ENCODE peak calls at places on chromosomes 7 and 10, in seven cellular contexts. B, J, P, Q, G, L and Y are unnamed samples.

GRCh38 chr10:129929343-129930297 is 34.5 kb downstream of the EBF3 start:
- DNase-seq in L (no peak), G (no peak), Q (no peak), B (no peak), J (no peak), P (no peak), Y (no peak)

GRCh38 chr10:93921338-93921737 is 27.6 kb downstream of the SLC35G1 start:
- DNase-seq in P (peak), L (no peak), Q (no peak), G (peak), B (peak), J (no peak), Y (no peak)

GRCh38 chr10:93288679-93289634 is 193.2 kb downstream of the MYOF start:
- DNase-seq in L (no peak), P (peak), Q (peak), J (peak), B (peak), G (peak), Y (peak)

GRCh38 chr10:114281461-114281860 is 42.4 kb downstream of the VWA2 start:
- DNase-seq in B (no peak), P (no peak), L (no peak), Q (no peak), G (no peak), J (no peak), Y (no peak)

GRCh38 chr10:44382981-44383748 is 1.7 kb downstream of the CXCL12 start:
- DNase-seq in B (no peak), L (no peak), P (no peak), J (no peak), G (no peak), Q (peak), Y (no peak)

GRCh38 chr10:71268247-71268691 is 50.8 kb upstream of the SLC29A3 start:
- DNase-seq in L (no peak), G (no peak), J (no peak), Q (no peak), P (no peak), B (no peak), Y (no peak)

GRCh38 chr7:116805100-116805544 is 57.3 kb upstream of the CAPZA2 start:
- DNase-seq in J (no peak), Q (no peak), L (no peak), G (no peak), P (no peak), B (no peak), Y (no peak)

GRCh38 chr10:100100651-100101525 is 19.2 kb upstream of the CPN1 start:
- DNase-seq in L (no peak), J (no peak), B (no peak), Q (no peak), G (no peak), P (no peak), Y (no peak)

GRCh38 chr7:51062222-51062987 is 254.2 kb downstream of the COBL start:
- DNase-seq in B (no peak), L (no peak), Q (no peak), G (no peak), P (no peak), J (no peak), Y (no peak)

GRCh38 chr10:120735773-120736371 is 115.3 kb upstream of the WDR11 start:
- DNase-seq in Q (no peak), J (no peak), B (no peak), G (no peak), L (no peak), P (no peak), Y (peak)

GRCh38 chr10:55305281-55305680 is 504.2 kb upstream of the PCDH15 start:
- DNase-seq in Q (no peak), B (no peak), J (no peak), G (no peak), L (no peak), P (no peak), Y (no peak)

GRCh38 chr10:86632009-86632800 is 22.1 kb upstream of the OPN4 start:
- DNase-seq in P (peak), J (no peak), Q (no peak), L (no peak), B (no peak), G (no peak), Y (no peak)

GRCh38 chr10:26792780-26793495 is 67.8 kb downstream of the ABI1 start:
- DNase-seq in B (no peak), J (no peak), L (no peak), G (no peak), Q (no peak), P (no peak), Y (no peak)

GRCh38 chr10:132460691-132461090 is 63.7 kb downstream of the PWWP2B start:
- DNase-seq in B (no peak), L (no peak), Q (no peak), P (no peak), J (no peak), G (no peak), Y (no peak)

GRCh38 chr7:150949971-150950491 is 28.1 kb downstream of the KCNH2 start:
- DNase-seq in G (no peak), B (no peak), J (no peak), L (no peak), Q (no peak), P (peak), Y (no peak)

GRCh38 chr10:52586710-52587109 is 185.9 kb downstream of the MBL2 start:
- DNase-seq in G (no peak), B (no peak), P (no peak), J (no peak), L (no peak), Q (no peak), Y (no peak)

GRCh38 chr10:43233601-43234430 is 33.0 kb downstream of the RASGEF1A start:
- DNase-seq in J (no peak), P (peak), B (peak), G (no peak), L (no peak), Q (peak), Y (no peak)

GRCh38 chr7:110347091-110347490 is 743.8 kb upstream of the LRRN3 start:
- DNase-seq in B (no peak), L (no peak), G (no peak), P (no peak), Q (no peak), J (no peak), Y (no peak)

GRCh38 chr10:101579516-101579870 is 8.6 kb downstream of the POLL start:
- DNase-seq in B (no peak), P (no peak), J (no peak), L (no peak), G (no peak), Q (peak), Y (no peak)

GRCh38 chr10:131129544-131129943 is 182.0 kb downstream of the TCERG1L start:
- DNase-seq in L (no peak), B (no peak), Q (no peak), J (peak), P (no peak), G (no peak), Y (no peak)

GRCh38 chr7:150811-151221 is 41.6 kb upstream of the FAM20C start:
- DNase-seq in B (no peak), L (no peak), J (no peak), Q (no peak), P (no peak), G (no peak), Y (no peak)

GRCh38 chr10:114691442-114691941 is 33.4 kb upstream of the ABLIM1 start:
- DNase-seq in Q (no peak), B (no peak), G (no peak), J (no peak), P (no peak), L (no peak), Y (no peak)

GRCh38 chr7:140317597-140317996 is 80.7 kb downstream of the SLC37A3 start:
- DNase-seq in B (no peak), P (no peak), J (no peak), Q (no peak), L (no peak), G (no peak), Y (no peak)

GRCh38 chr7:106504620-106505019 is 156.3 kb downstream of the CCDC71L start:
- DNase-seq in P (peak), L (no peak), B (peak), Q (no peak), G (no peak), J (no peak), Y (no peak)

GRCh38 chr7:82179311-82179710 is 264.3 kb downstream of the CACNA2D1 start:
- DNase-seq in Q (no peak), J (no peak), P (no peak), L (no peak), B (no peak), G (no peak), Y (no peak)

GRCh38 chr10:124493191-124493936 is 31.7 kb downstream of the LHPP start:
- DNase-seq in J (peak), Q (no peak), L (no peak), B (no peak), P (no peak), G (no peak), Y (no peak)

GRCh38 chr10:94292448-94293118 is 70.2 kb downstream of the NOC3L start:
- DNase-seq in Q (no peak), J (no peak), B (no peak), G (no peak), L (no peak), P (no peak), Y (no peak)